ENCODE peak calls at places on chromosomes 4 and X, in ten cellular contexts. Z is B cell, S is heart right ventricle, G is NCI-H2227 treated with DMSO at 0.1 percent for 48 hours, P is iris pigment epithelial cell, W is HFFc6, A is astrocyte, Q is COR-L47, B is C1 segment of cervical spinal cord, L is AG09309. U is an unnamed sample.

GRCh38 chr4:128866691-128867090 is 57.2 kb downstream of the JADE1 start:
- DNase-seq in Z (no peak), S (no peak), G (no peak), P (no peak), W (no peak), A (no peak), Q (no peak), B (no peak), L (no peak), U (no peak)

GRCh38 chrX:18129694-18130093 is 91.0 kb downstream of the BEND2 start:
- DNase-seq in Z (no peak), S (no peak), G (no peak), P (no peak), W (no peak), A (no peak), Q (no peak), B (no peak), L (no peak), U (no peak)

GRCh38 chrX:148552775-148553174 is 52.4 kb downstream of the AFF2 start:
- DNase-seq in Z (no peak), S (no peak), G (no peak), P (no peak), W (no peak), A (no peak), Q (no peak), B (no peak), L (no peak), U (no peak)

GRCh38 chr4:185384877-185385465 is 10.8 kb downstream of the LRP2BP start:
- DNase-seq in Z (no peak), S (no peak), G (peak; percentile 27), P (peak; percentile 12), W (no peak), A (no peak), Q (no peak), B (no peak), L (no peak), U (peak; percentile 14)

GRCh38 chrX:40318076-40318475 is 220.3 kb upstream of the BCOR start:
- DNase-seq in Z (no peak), S (no peak), G (no peak), P (no peak), W (no peak), A (no peak), Q (no peak), B (no peak), L (no peak), U (no peak)

GRCh38 chr4:99868126-99868596 is 26.1 kb downstream of the LAMTOR3 start:
- DNase-seq in Z (no peak), S (no peak), G (no peak), P (peak; percentile 86), W (peak; percentile 73), A (peak; percentile 40), Q (no peak), B (no peak), L (peak; percentile 49), U (peak; percentile 67)

GRCh38 chrX:97743014-97743413 is 859.3 kb downstream of the RPA4 start:
- DNase-seq in Z (no peak), S (no peak), G (no peak), P (no peak), W (no peak), A (no peak), Q (no peak), B (no peak), L (no peak), U (no peak)

GRCh38 chr4:80184791-80185756 is 12.2 kb upstream of the PRDM8 start:
- DNase-seq in Z (peak; percentile 63), S (no peak), G (no peak), P (no peak), W (no peak), A (no peak), Q (no peak), B (no peak), L (no peak), U (peak; percentile 34)

GRCh38 chrX:136425996-136426395 is 61.8 kb upstream of the BRS3 start:
- DNase-seq in Z (no peak), S (no peak), G (no peak), P (no peak), W (no peak), A (no peak), Q (no peak), B (no peak), L (no peak), U (no peak)

GRCh38 chrX:119885554-119886428 is 9.9 kb upstream of the AKAP14 start:
- DNase-seq in Z (no peak), S (peak; percentile 4), G (no peak), P (peak; percentile 14), W (peak; percentile 14), A (no peak), Q (no peak), B (no peak), L (no peak), U (no peak)

GRCh38 chrX:47200385-47201150 is 6.9 kb downstream of the UBA1 start:
- DNase-seq in Z (no peak), S (no peak), G (peak; percentile 3), P (peak; percentile 65), W (peak; percentile 33), A (peak; percentile 76), Q (no peak), B (no peak), L (peak; percentile 59), U (peak; percentile 78)

GRCh38 chr4:169675825-169676224 is 55.4 kb downstream of the CLCN3 start:
- DNase-seq in Z (no peak), S (no peak), G (no peak), P (no peak), W (no peak), A (no peak), Q (no peak), B (no peak), L (no peak), U (no peak)

GRCh38 chr4:26088433-26088928 is 174.5 kb downstream of the SMIM20 start:
- DNase-seq in Z (no peak), S (no peak), G (no peak), P (peak; percentile 69), W (peak; percentile 79), A (peak; percentile 68), Q (no peak), B (no peak), L (peak; percentile 43), U (peak; percentile 49)

GRCh38 chr4:2824329-2825183 is 19.1 kb upstream of the ADD1 start:
- DNase-seq in Z (peak; percentile 27), S (no peak), G (no peak), P (no peak), W (no peak), A (no peak), Q (no peak), B (no peak), L (no peak), U (no peak)

GRCh38 chrX:70664726-70665125 is 220.1 kb downstream of the DLG3 start:
- DNase-seq in Z (no peak), S (no peak), G (peak; percentile 51), P (peak; percentile 31), W (peak; percentile 7), A (peak; percentile 2), Q (peak; percentile 13), B (no peak), L (no peak), U (peak; percentile 14)

GRCh38 chrX:40086569-40087335 is 11.0 kb downstream of the BCOR start:
- DNase-seq in Z (no peak), S (no peak), G (no peak), P (no peak), W (no peak), A (no peak), Q (no peak), B (no peak), L (no peak), U (no peak)

GRCh38 chrX:10470009-10470408 is 150.4 kb downstream of the MID1 start:
- DNase-seq in Z (no peak), S (no peak), G (no peak), P (peak; percentile 15), W (no peak), A (no peak), Q (no peak), B (no peak), L (no peak), U (no peak)

GRCh38 chrX:46758163-46758955 is 559 bp downstream of the SLC9A7 start:
- DNase-seq in Z (peak; percentile 31), S (no peak), G (peak; percentile 65), P (peak; percentile 34), W (no peak), A (no peak), Q (no peak), B (no peak), L (no peak), U (no peak)

GRCh38 chr4:25884040-25884788 is 21.4 kb upstream of the SEL1L3 start:
- DNase-seq in Z (no peak), S (no peak), G (no peak), P (peak; percentile 85), W (peak; percentile 55), A (peak; percentile 80), Q (no peak), B (no peak), L (peak; percentile 32), U (peak; percentile 41)

GRCh38 chr4:3399277-3400194 is 42.2 kb upstream of the HGFAC start:
- DNase-seq in Z (no peak), S (peak; percentile 54), G (no peak), P (peak; percentile 62), W (peak; percentile 8), A (peak; percentile 33), Q (no peak), B (no peak), L (no peak), U (no peak)